ENCODE peak calls at places on chromosomes 13 and 19, in seven cellular contexts. G is CD14-positive monocyte, P is RWPE1, E is activated T-helper 1 cell treated with Interleukin-2 at 50 U/mL for 16 hours, D is Kasumi-1, C is pons, X is RWPE2. H is an unnamed sample.

GRCh38 chr13:100245099-100245498 is 156.2 kb downstream of the PCCA start:
- DNase-seq in G (no peak), P (no peak), E (no peak), D (no peak), C (no peak), X (no peak), H (no peak)

GRCh38 chr13:110283661-110284516 is 23.1 kb downstream of the COL4A1 start:
- DNase-seq in G (no peak), P (no peak), E (no peak), D (no peak), C (no peak), X (no peak), H (no peak)

GRCh38 chr13:95862401-95862800 is 185.5 kb downstream of the DNAJC3 start:
- DNase-seq in G (no peak), P (no peak), E (no peak), D (no peak), C (no peak), X (no peak), H (no peak)

GRCh38 chr13:28339419-28339818 is 155.5 kb downstream of the FLT1 start:
- DNase-seq in G (no peak), P (no peak), E (no peak), D (no peak), C (no peak), X (no peak), H (no peak)

GRCh38 chr13:111202745-111203144 is 87.6 kb downstream of the ARHGEF7 start:
- DNase-seq in G (no peak), P (peak), E (no peak), D (no peak), C (peak), X (no peak), H (peak)

GRCh38 chr19:40229484-40229883 is 3.0 kb upstream of the CCNP start:
- DNase-seq in G (no peak), P (no peak), E (no peak), D (no peak), C (no peak), X (no peak), H (no peak)

GRCh38 chr13:110475550-110476219 is 85.8 kb downstream of the RAB20 start:
- DNase-seq in G (no peak), P (no peak), E (no peak), D (no peak), C (no peak), X (no peak), H (no peak)

GRCh38 chr13:90956036-90956435 is 391.5 kb upstream of the MIR17HG start:
- DNase-seq in G (no peak), P (no peak), E (no peak), D (no peak), C (no peak), X (no peak), H (no peak)

GRCh38 chr13:51797664-51798488 is 6.1 kb downstream of the DHRS12 start:
- DNase-seq in G (no peak), P (peak), E (no peak), D (peak), C (peak), X (no peak), H (peak)

GRCh38 chr13:99709134-99709533 is 207.9 kb downstream of the TM9SF2 start:
- DNase-seq in G (no peak), P (no peak), E (no peak), D (no peak), C (peak), X (no peak), H (no peak)

GRCh38 chr19:1068111-1069001 is 1.4 kb downstream of the ARHGAP45 start:
- DNase-seq in G (peak), P (no peak), E (peak), D (peak), C (peak), X (peak), H (no peak)

GRCh38 chr19:40804783-40805242 is 5.8 kb downstream of the EGLN2 start:
- DNase-seq in G (no peak), P (no peak), E (no peak), D (no peak), C (no peak), X (no peak), H (no peak)

GRCh38 chr19:45408121-45408520 is 1.7 kb downstream of the POLR1G start:
- DNase-seq in G (no peak), P (no peak), E (no peak), D (no peak), C (no peak), X (no peak), H (no peak)

GRCh38 chr13:50417597-50417996 is 402.4 kb downstream of the KCNRG start:
- DNase-seq in G (no peak), P (peak), E (no peak), D (no peak), C (no peak), X (no peak), H (no peak)

GRCh38 chr13:59279024-59279423 is 884.7 kb downstream of the DIAPH3 start:
- DNase-seq in G (no peak), P (no peak), E (no peak), D (no peak), C (no peak), X (no peak), H (no peak)

GRCh38 chr13:50131998-50132936 is 117.0 kb downstream of the KCNRG start:
- DNase-seq in G (no peak), P (no peak), E (no peak), D (no peak), C (no peak), X (no peak), H (no peak)

GRCh38 chr19:16073481-16073880 is 2.8 kb upstream of the TPM4 start:
- DNase-seq in G (no peak), P (no peak), E (no peak), D (no peak), C (no peak), X (no peak), H (no peak)

GRCh38 chr19:42512743-42513304 is 15.5 kb downstream of the CEACAM1 start:
- DNase-seq in G (no peak), P (no peak), E (no peak), D (no peak), C (no peak), X (no peak), H (no peak)

GRCh38 chr19:9128171-9128570 is 1.4 kb upstream of the OR7G3 start:
- DNase-seq in G (no peak), P (peak), E (no peak), D (no peak), C (no peak), X (peak), H (peak)

GRCh38 chr13:44906230-44906629 is 83.0 kb downstream of the NUFIP1 start:
- DNase-seq in G (no peak), P (no peak), E (no peak), D (no peak), C (no peak), X (no peak), H (no peak)

GRCh38 chr13:56561327-56561726 is 579.4 kb upstream of the PRR20A start:
- DNase-seq in G (no peak), P (peak), E (no peak), D (peak), C (no peak), X (no peak), H (no peak)

GRCh38 chr19:58581227-58582141 is 8.3 kb upstream of the MZF1 start:
- DNase-seq in G (peak), P (no peak), E (peak), D (no peak), C (peak), X (peak), H (peak)

GRCh38 chr13:105814219-105814901 is 721.1 kb downstream of the EFNB2 start:
- DNase-seq in G (no peak), P (peak), E (no peak), D (no peak), C (no peak), X (no peak), H (no peak)

GRCh38 chr19:19460761-19461265 is 54.5 kb downstream of the TSSK6 start:
- DNase-seq in G (peak), P (no peak), E (peak), D (peak), C (peak), X (no peak), H (no peak)

GRCh38 chr19:3163230-3163886 is 15.2 kb upstream of the S1PR4 start:
- DNase-seq in G (peak), P (peak), E (peak), D (peak), C (peak), X (no peak), H (peak)

GRCh38 chr19:12777217-12778019 is 2.1 kb upstream of the HOOK2 start:
- DNase-seq in G (peak), P (peak), E (peak), D (peak), C (no peak), X (no peak), H (no peak)

GRCh38 chr13:95296326-95296939 is 4.8 kb downstream of the ABCC4 start:
- DNase-seq in G (no peak), P (peak), E (no peak), D (no peak), C (no peak), X (no peak), H (no peak)

GRCh38 chr19:12779162-12779993 is 4.0 kb upstream of the HOOK2 start:
- DNase-seq in G (no peak), P (no peak), E (no peak), D (no peak), C (no peak), X (no peak), H (no peak)

GRCh38 chr19:35549174-35549788 is 3.9 kb downstream of the TMEM147 start:
- DNase-seq in G (no peak), P (peak), E (peak), D (peak), C (peak), X (no peak), H (peak)

GRCh38 chr19:39128511-39129079 is 3.0 kb downstream of the PAK4 start:
- DNase-seq in G (no peak), P (no peak), E (no peak), D (no peak), C (no peak), X (no peak), H (no peak)

GRCh38 chr19:51681286-51681956 is 11.7 kb upstream of the SPACA6 start:
- DNase-seq in G (no peak), P (no peak), E (no peak), D (no peak), C (no peak), X (no peak), H (no peak)

GRCh38 chr19:29014857-29015436 is 198.0 kb downstream of the UQCRFS1 start:
- DNase-seq in G (no peak), P (no peak), E (no peak), D (no peak), C (no peak), X (no peak), H (no peak)

GRCh38 chr13:113658836-113659235 is 838 bp upstream of the ATP4B start:
- DNase-seq in G (peak), P (no peak), E (no peak), D (no peak), C (no peak), X (peak), H (no peak)

GRCh38 chr13:75769141-75769905 is 133.2 kb downstream of the LMO7 start:
- DNase-seq in G (no peak), P (no peak), E (no peak), D (no peak), C (no peak), X (no peak), H (no peak)

GRCh38 chr13:36559388-36559787 is 114.4 kb upstream of the SERTM1 start:
- DNase-seq in G (no peak), P (no peak), E (no peak), D (no peak), C (no peak), X (no peak), H (no peak)

GRCh38 chr13:71786815-71787214 is 80.2 kb downstream of the DACH1 start:
- DNase-seq in G (no peak), P (no peak), E (no peak), D (no peak), C (no peak), X (no peak), H (no peak)

GRCh38 chr19:38666662-38667448 is 19.4 kb downstream of the ACTN4 start:
- DNase-seq in G (no peak), P (no peak), E (no peak), D (peak), C (peak), X (no peak), H (no peak)

GRCh38 chr19:2529473-2529918 is 53.6 kb downstream of the GADD45B start:
- DNase-seq in G (no peak), P (peak), E (no peak), D (no peak), C (no peak), X (peak), H (peak)

GRCh38 chr13:79124183-79124582 is 281.9 kb downstream of the RBM26 start:
- DNase-seq in G (no peak), P (no peak), E (no peak), D (no peak), C (no peak), X (no peak), H (no peak)